ENCODE peak calls at places on chromosomes 1 and 21, in seven cellular contexts. L is kidney, P is fibroblast of mammary gland, Z is fibroblast of lung, N is heart left ventricle, J is Calu3, R is breast epithelium. S is an unnamed sample.
A peak's percentile ranks its signal among the peaks of the same experiment; 100 is the strongest.

GRCh38 chr1:66397192-66397591 is 136.8 kb upstream of the SGIP1 start:
- DNase-seq in L (no peak), P (no peak), Z (no peak), N (no peak), J (no peak), R (no peak), S (no peak)

GRCh38 chr1:182968846-182969734 is 16.1 kb upstream of the SHCBP1L start:
- DNase-seq in L (no peak), P (no peak), Z (no peak), N (no peak), J (no peak), R (no peak), S (no peak)

GRCh38 chr1:182092336-182092735 is 30.8 kb upstream of the ZNF648 start:
- DNase-seq in L (no peak), P (no peak), Z (no peak), N (no peak), J (no peak), R (no peak), S (no peak)

GRCh38 chr21:42558846-42559245 is 45.2 kb downstream of the SLC37A1 start:
- DNase-seq in L (peak; percentile 75), P (no peak), Z (no peak), N (peak; percentile 37), J (no peak), R (no peak), S (no peak)

GRCh38 chr1:107559881-107560280 is 405.1 kb downstream of the VAV3 start:
- DNase-seq in L (no peak), P (peak; percentile 17), Z (peak; percentile 2), N (no peak), J (no peak), R (no peak), S (no peak)

GRCh38 chr1:1092149-1092855 is 18.2 kb upstream of the RNF223 start:
- DNase-seq in L (peak; percentile 73), P (no peak), Z (no peak), N (peak; percentile 67), J (no peak), R (no peak), S (no peak)

GRCh38 chr1:90723561-90724108 is 6.5 kb upstream of the BARHL2 start:
- DNase-seq in L (no peak), P (no peak), Z (no peak), N (no peak), J (peak; percentile 30), R (no peak), S (no peak)

GRCh38 chr1:60066001-60066400 is 7.6 kb downstream of the C1orf87 start:
- DNase-seq in L (no peak), P (peak; percentile 89), Z (peak; percentile 49), N (no peak), J (no peak), R (no peak), S (no peak)

GRCh38 chr1:221327954-221328353 is 413.9 kb downstream of the DUSP10 start:
- DNase-seq in L (no peak), P (no peak), Z (no peak), N (no peak), J (no peak), R (no peak), S (no peak)

GRCh38 chr1:27539901-27540861 is 50.2 kb upstream of the WASF2 start:
- DNase-seq in L (no peak), P (peak; percentile 78), Z (no peak), N (no peak), J (peak; percentile 57), R (no peak), S (peak; percentile 59)

GRCh38 chr1:53541761-53542550 is 82.8 kb downstream of the DMRTB1 start:
- DNase-seq in L (peak; percentile 91), P (peak; percentile 84), Z (peak; percentile 93), N (peak; percentile 37), J (peak; percentile 32), R (no peak), S (no peak)

GRCh38 chr1:112515311-112516009 is 6.7 kb downstream of the WNT2B start:
- DNase-seq in L (no peak), P (peak; percentile 92), Z (peak; percentile 86), N (no peak), J (no peak), R (no peak), S (no peak)

GRCh38 chr1:203556047-203556851 is 62.3 kb downstream of the OPTC start:
- DNase-seq in L (peak; percentile 89), P (peak; percentile 93), Z (peak; percentile 76), N (peak; percentile 83), J (no peak), R (no peak), S (peak; percentile 55)

GRCh38 chr1:27430903-27431653 is 38.7 kb downstream of the GPR3 start:
- DNase-seq in L (no peak), P (peak; percentile 31), Z (peak; percentile 29), N (no peak), J (no peak), R (peak; percentile 44), S (no peak)

GRCh38 chr1:231861541-231862481 is 235.2 kb downstream of the DISC1 start:
- DNase-seq in L (no peak), P (peak; percentile 76), Z (peak; percentile 73), N (no peak), J (no peak), R (no peak), S (no peak)

GRCh38 chr1:164320780-164321683 is 238.0 kb upstream of the PBX1 start:
- DNase-seq in L (peak; percentile 71), P (peak; percentile 36), Z (peak; percentile 57), N (peak; percentile 66), J (no peak), R (no peak), S (peak; percentile 51)

GRCh38 chr1:198934414-198934813 is 295.6 kb downstream of the PTPRC start:
- DNase-seq in L (no peak), P (no peak), Z (no peak), N (no peak), J (no peak), R (no peak), S (no peak)

GRCh38 chr1:119226880-119227279 is 86.4 kb upstream of the WARS2 start:
- DNase-seq in L (no peak), P (peak; percentile 18), Z (no peak), N (no peak), J (no peak), R (no peak), S (no peak)

GRCh38 chr1:119225270-119225669 is 84.8 kb upstream of the WARS2 start:
- DNase-seq in L (no peak), P (no peak), Z (peak; percentile 14), N (no peak), J (no peak), R (no peak), S (no peak)

GRCh38 chr1:119225831-119226230 is 85.4 kb upstream of the WARS2 start:
- DNase-seq in L (no peak), P (no peak), Z (no peak), N (no peak), J (no peak), R (no peak), S (no peak)

GRCh38 chr1:119227446-119227845 is 87.0 kb upstream of the WARS2 start:
- DNase-seq in L (no peak), P (no peak), Z (no peak), N (no peak), J (no peak), R (no peak), S (no peak)

DNA sequence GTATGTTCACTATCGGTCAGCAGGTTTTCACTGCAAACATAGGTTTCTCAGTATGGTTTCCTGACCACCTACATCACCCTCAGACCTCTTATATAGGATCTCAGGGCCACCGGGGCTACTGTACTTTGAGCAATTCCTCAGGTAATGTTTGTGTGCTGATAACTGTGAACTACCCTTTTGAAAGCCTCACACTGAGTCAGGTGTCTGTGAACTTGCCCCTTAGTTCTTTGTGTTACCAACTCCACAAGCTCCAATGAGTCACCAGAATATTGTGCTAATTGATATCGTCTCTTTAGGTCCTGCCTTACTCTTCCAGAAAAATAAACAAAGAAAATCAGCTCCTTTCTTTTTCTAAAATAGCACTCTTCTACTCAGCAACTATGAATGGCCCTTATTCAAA is 87.9 kb upstream of the WARS2 start:
- DNase-seq in L (no peak), P (no peak), Z (no peak), N (no peak), J (no peak), R (no peak), S (no peak)
- TF ChIP-seq CTCF in L (no peak), P (no peak), Z (no peak), N (no peak), J (no peak), R (no peak), S (no peak)

GRCh38 chr1:24126672-24127023 is 14.7 kb upstream of the MYOM3 start:
- DNase-seq in L (no peak), P (no peak), Z (no peak), N (no peak), J (no peak), R (no peak), S (no peak)
- TF ChIP-seq CTCF in L (no peak), P (no peak), Z (no peak), N (no peak), J (no peak), R (no peak), S (no peak)

GRCh38 chr1:92915547-92915946 is 45.7 kb downstream of the DIPK1A start:
- DNase-seq in L (no peak), P (no peak), Z (no peak), N (no peak), J (no peak), R (no peak), S (no peak)

GRCh38 chr1:92909321-92909720 is 51.9 kb downstream of the DIPK1A start:
- DNase-seq in L (no peak), P (peak; percentile 98), Z (peak; percentile 83), N (no peak), J (no peak), R (no peak), S (no peak)

GRCh38 chr1:92913093-92913819 is 48.0 kb downstream of the DIPK1A start:
- DNase-seq in L (no peak), P (no peak), Z (no peak), N (no peak), J (no peak), R (no peak), S (no peak)

GRCh38 chr1:92907949-92908684 is 53.1 kb downstream of the DIPK1A start:
- DNase-seq in L (no peak), P (peak; percentile 45), Z (no peak), N (no peak), J (no peak), R (no peak), S (no peak)

GRCh38 chr1:92910081-92910480 is 51.2 kb downstream of the DIPK1A start:
- DNase-seq in L (no peak), P (peak; percentile 72), Z (no peak), N (no peak), J (no peak), R (no peak), S (no peak)
- TF ChIP-seq CTCF in L (no peak), P (no peak), Z (no peak), N (no peak), J (no peak), R (no peak), S (no peak)

GRCh38 chr1:28792644-28793121 is 19.3 kb upstream of the OPRD1 start:
- DNase-seq in L (no peak), P (no peak), Z (no peak), N (no peak), J (no peak), R (no peak), S (no peak)
- TF ChIP-seq CTCF in L (no peak), P (peak; percentile 7), Z (no peak), N (no peak), J (no peak), R (no peak), S (no peak)

GRCh38 chr1:83110156-83110555 is 888.8 kb downstream of the TTLL7 start:
- DNase-seq in L (no peak), P (no peak), Z (no peak), N (no peak), J (no peak), R (no peak), S (no peak)
- TF ChIP-seq CTCF in L (no peak), P (no peak), Z (no peak), N (no peak), J (no peak), R (no peak), S (no peak)

S was measured in thyroid gland.